ENCODE peak calls at places on chromosomes 4 and X, in ten cellular contexts. Y is activated CD8-positive, alpha-beta T cell treated with anti-CD3 and anti-CD28 coated beads, Interleukin-2, amount 10 ng/mL, durations not matched to agents 7 days and 5 days; W is COR-L47; T is nephron progenitor cell; E is T-helper 22 cell; V is NCI-H1694; M is activated T-cell treated with anti-CD3 and anti-CD28 coated beads, Interleukin-2, amount 50 U/mL, for 1 hour; F is NCI-H510A; R is body of pancreas; I is stimulated activated CD8-positive, alpha-beta memory T cell treated with anti-CD3 and anti-CD28 coated beads, Interleukin-7, amount 100 ng/mL, for 48 hours. Z is an unnamed sample.

GRCh38 chrX:56503941-56504673 is 59.3 kb upstream of the UBQLN2 start:
- DNase-seq in F (no peak), W (no peak), Y (no peak), I (no peak), E (no peak), T (no peak), M (no peak), V (no peak), R (no peak), Z (no peak)

GRCh38 chr4:166091914-166092510 is 219.0 kb downstream of the TLL1 start:
- DNase-seq in V (peak; percentile 39), F (no peak), E (no peak), W (peak; percentile 51), T (no peak), R (no peak), Y (no peak), I (no peak), M (no peak), Z (no peak)

GRCh38 chrX:15744181-15744867 is 6.3 kb downstream of the CA5B start:
- DNase-seq in M (no peak), E (no peak), T (peak; percentile 22), R (peak; percentile 75), W (no peak), I (no peak), Y (no peak), V (no peak), F (no peak), Z (no peak)

GRCh38 chr4:38310446-38311043 is 350.3 kb downstream of the PTTG2 start:
- DNase-seq in I (peak; percentile 37), E (peak; percentile 65), F (no peak), Y (peak; percentile 88), R (no peak), V (no peak), M (peak; percentile 52), W (no peak), T (no peak), Z (no peak)

GRCh38 chr4:110160616-110161015 is 37.8 kb downstream of the ELOVL6 start:
- DNase-seq in E (no peak), I (no peak), M (no peak), Y (no peak), F (no peak), T (no peak), R (no peak), V (no peak), W (no peak), Z (no peak)

GRCh38 chr4:137558951-137559350 is 26.7 kb upstream of the PCDH18 start:
- DNase-seq in V (no peak), M (no peak), F (no peak), T (no peak), E (no peak), W (no peak), I (no peak), Y (no peak), R (no peak), Z (no peak)

GRCh38 chr4:140648716-140649115 is 80.0 kb upstream of the UCP1 start:
- DNase-seq in T (no peak), M (no peak), W (no peak), V (no peak), R (no peak), Y (no peak), E (no peak), F (no peak), I (no peak), Z (no peak)

GRCh38 chr4:152970102-152970820 is 34.1 kb downstream of the FHDC1 start:
- DNase-seq in E (no peak), I (no peak), F (no peak), W (no peak), Y (no peak), V (no peak), M (no peak), R (no peak), T (no peak), Z (no peak)

GRCh38 chr4:158155656-158156356 is 17.0 kb downstream of the GASK1B start:
- DNase-seq in F (no peak), Y (no peak), R (no peak), W (no peak), I (no peak), T (no peak), E (no peak), M (no peak), V (no peak), Z (no peak)